ENCODE peak calls at places on chromosomes 6 and 20, in six cellular contexts. U is HEK293T; H is globus pallidus; Q is stimulated activated CD4-positive, alpha-beta T cell treated with anti-CD3 and anti-CD28 coated beads, Interleukin-4, amount 100 ng/mL, for 48 hours; S is progenitor cell of endocrine pancreas; K is NCI-H748 treated with DMSO at 0.1 percent for 48 hours. R is an unnamed sample.

GRCh38 chr6:166497087-166497899 is 89.2 kb downstream of the RAMACL start:
- DNase-seq in Q (no peak), U (no peak), K (no peak), S (no peak), H (no peak), R (no peak)

GRCh38 chr20:23141450-23142161 is 55.5 kb upstream of the CD93 start:
- DNase-seq in H (no peak), Q (no peak), S (no peak), U (no peak), K (no peak), R (no peak)

GRCh38 chr6:79717989-79718388 is 86.9 kb downstream of the SH3BGRL2 start:
- DNase-seq in H (no peak), K (no peak), S (no peak), U (no peak), Q (no peak), R (no peak)

GRCh38 chr20:9185511-9185910 is 116.6 kb downstream of the PLCB4 start:
- DNase-seq in K (peak; percentile 92), U (no peak), H (no peak), S (no peak), Q (no peak), R (no peak)

GRCh38 chr6:168366473-168366872 is 46.9 kb upstream of the DACT2 start:
- DNase-seq in S (no peak), K (no peak), U (no peak), Q (no peak), H (no peak), R (no peak)

GRCh38 chr20:4519530-4519929 is 202.2 kb upstream of the PRND start:
- DNase-seq in U (peak; percentile 39), K (no peak), S (no peak), H (no peak), Q (peak; percentile 1), R (no peak)

GRCh38 chr20:22536141-22536828 is 48.1 kb downstream of the FOXA2 start:
- DNase-seq in H (no peak), Q (no peak), K (no peak), S (no peak), U (no peak), R (no peak)

GRCh38 chr6:57147955-57148858 is 23.9 kb upstream of the BAG2 start:
- DNase-seq in H (no peak), Q (peak; percentile 1), U (no peak), K (no peak), S (no peak), R (no peak)

GRCh38 chr6:41732601-41733348 is 2.6 kb downstream of the TFEB start:
- DNase-seq in S (no peak), H (peak; percentile 53), K (no peak), U (no peak), Q (peak; percentile 39), R (peak; percentile 50)

GRCh38 chr20:10551732-10552724 is 116.9 kb downstream of the SLX4IP start:
- DNase-seq in H (peak; percentile 9), Q (peak; percentile 26), S (no peak), U (no peak), K (no peak), R (no peak)

GRCh38 chr6:89411269-89412070 is 603 bp downstream of the RRAGD start:
- DNase-seq in Q (peak; percentile 15), U (peak; percentile 50), K (no peak), S (peak; percentile 28), H (no peak), R (no peak)

GRCh38 chr20:54848984-54849538 is 373.7 kb downstream of the DOK5 start:
- DNase-seq in H (no peak), U (no peak), Q (no peak), K (no peak), S (no peak), R (no peak)

GRCh38 chr20:53918949-53919361 is 151.4 kb downstream of the BCAS1 start:
- DNase-seq in H (no peak), Q (no peak), U (peak; percentile 66), S (no peak), K (no peak), R (no peak)

GRCh38 chr6:170024940-170025339 is 265.9 kb downstream of the DLL1 start:
- DNase-seq in U (no peak), K (no peak), S (no peak), H (no peak), Q (no peak), R (no peak)

GRCh38 chr6:27551607-27552006 is 78.7 kb upstream of the ZNF184 start:
- DNase-seq in Q (no peak), U (no peak), S (no peak), K (no peak), H (no peak), R (no peak)

GRCh38 chr6:159075506-159076100 is 30.8 kb upstream of the TAGAP start:
- DNase-seq in S (no peak), K (no peak), U (no peak), H (peak; percentile 33), Q (no peak), R (no peak)